ENCODE peak calls at places on chromosomes 16 and 17, in six cellular contexts. X is stomach, S is H1, U is A549, A is sigmoid colon, D is tibial nerve. N is an unnamed sample.

GRCh38 chr16:85799497-85800320 is at the start of the genes COX4I1 and EMC8:
- DNase-seq in X (peak), S (peak), U (peak), A (peak), D (peak), N (peak)

GRCh38 chr16:17258848-17259713 is 211.7 kb downstream of the XYLT1 start:
- DNase-seq in X (no peak), S (no peak), U (peak), A (no peak), D (no peak), N (no peak)

GRCh38 chr16:14278749-14279148 is 207.6 kb downstream of the MRTFB start:
- DNase-seq in X (peak), S (no peak), U (no peak), A (no peak), D (no peak), N (no peak)

GRCh38 chr16:57944961-57945739 is 25.8 kb downstream of the CNGB1 start:
- DNase-seq in X (no peak), S (no peak), U (no peak), A (no peak), D (no peak), N (no peak)

GRCh38 chr16:22813946-22814325 is at the start of gene HS3ST2:
- DNase-seq in X (no peak), S (peak), U (no peak), A (peak), D (no peak), N (no peak)

GRCh38 chr17:50594931-50595330 is 34.4 kb downstream of the CACNA1G start:
- DNase-seq in X (no peak), S (no peak), U (no peak), A (no peak), D (no peak), N (no peak)

GRCh38 chr16:26177438-26177837 is 485.7 kb downstream of the HS3ST4 start:
- DNase-seq in X (no peak), S (peak), U (no peak), A (no peak), D (no peak), N (no peak)

GRCh38 chr17:82449136-82449882 is 1.2 kb downstream of the CYBC1 start:
- DNase-seq in X (peak), S (no peak), U (no peak), A (no peak), D (no peak), N (no peak)

GRCh38 chr17:79924639-79924976 is 85.4 kb upstream of the CBX4 start:
- DNase-seq in X (no peak), S (no peak), U (no peak), A (no peak), D (no peak), N (no peak)

GRCh38 chr17:74862108-74862901 is 2.6 kb upstream of the GRIN2C start:
- DNase-seq in X (peak), S (no peak), U (peak), A (peak), D (peak), N (peak)

GRCh38 chr17:79721993-79722671 is 8.6 kb upstream of the ENPP7 start:
- DNase-seq in X (no peak), S (no peak), U (peak), A (no peak), D (no peak), N (no peak)

GRCh38 chr17:1137465-1137894 is 42.3 kb downstream of the ABR start:
- DNase-seq in X (no peak), S (no peak), U (peak), A (no peak), D (no peak), N (no peak)

GRCh38 chr16:83954577-83955016 is 1.6 kb downstream of the OSGIN1 start:
- DNase-seq in X (peak), S (no peak), U (no peak), A (peak), D (peak), N (no peak)

GRCh38 chr17:35700157-35700556 is 31.3 kb upstream of the RASL10B start:
- DNase-seq in X (no peak), S (no peak), U (no peak), A (no peak), D (no peak), N (no peak)

GRCh38 chr17:1908699-1909309 is 79.0 kb downstream of the RPA1 start:
- DNase-seq in X (peak), S (no peak), U (peak), A (peak), D (peak), N (peak)

GRCh38 chr17:57911834-57912673 is 43.2 kb downstream of the CUEDC1 start:
- DNase-seq in X (peak), S (no peak), U (no peak), A (peak), D (peak), N (peak)

GRCh38 chr16:7644171-7644570 is 311.5 kb downstream of the RBFOX1 start:
- DNase-seq in X (no peak), S (no peak), U (no peak), A (no peak), D (no peak), N (no peak)

GRCh38 chr16:870856-871561 is 70.5 kb upstream of the GNG13 start:
- DNase-seq in X (no peak), S (no peak), U (no peak), A (peak), D (no peak), N (no peak)

GRCh38 chr16:3180445-3180878 is 7.5 kb upstream of the OR1F1 start:
- DNase-seq in X (no peak), S (no peak), U (no peak), A (peak), D (no peak), N (no peak)

GRCh38 chr17:70658324-70658723 is 489.0 kb downstream of the KCNJ2 start:
- DNase-seq in X (no peak), S (no peak), U (no peak), A (no peak), D (no peak), N (no peak)

GRCh38 chr17:64230551-64231408 is 32.3 kb downstream of the TEX2 start:
- DNase-seq in X (no peak), S (no peak), U (no peak), A (no peak), D (no peak), N (no peak)

GRCh38 chr17:45940826-45941225 is 46.5 kb downstream of the MAPT start:
- DNase-seq in X (peak), S (no peak), U (no peak), A (peak), D (no peak), N (no peak)

GRCh38 chr17:76353004-76353598 is 615 bp downstream of the PRPSAP1 start:
- DNase-seq in X (peak), S (no peak), U (peak), A (peak), D (no peak), N (peak)
- H3K27ac ChIP-seq in X (peak), S (no peak), U (peak), A (peak), D (peak), N (peak)

DNA sequence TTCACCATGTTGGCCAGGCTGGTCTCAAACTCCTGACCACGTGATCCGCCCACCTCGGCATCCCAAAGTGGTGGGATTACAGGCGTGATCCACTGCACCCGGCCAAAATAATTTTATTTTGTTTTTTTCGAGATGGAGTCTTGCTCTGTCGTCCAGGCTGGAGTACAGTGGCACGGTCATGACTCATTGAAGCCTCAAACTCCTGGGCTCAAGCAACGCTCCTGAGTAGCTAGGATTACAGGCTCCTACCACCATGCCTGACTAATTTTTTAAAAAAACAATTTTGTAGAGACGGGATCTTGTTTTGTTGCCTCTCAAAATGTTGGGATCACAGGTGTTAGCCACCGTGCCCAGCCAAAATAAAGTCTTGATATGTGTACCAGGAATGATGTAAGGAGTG is 2.4 kb upstream of the TTLL6 start:
- DNase-seq in X (no peak), S (no peak), U (no peak), A (no peak), D (no peak), N (no peak)
- TF ChIP-seq POLR2A in X (no peak), S (no peak), U (no peak), A (no peak), D (no peak), N (no peak)

GRCh38 chr17:43434902-43435319 is 36.1 kb downstream of the ARL4D start:
- DNase-seq in X (no peak), S (no peak), U (no peak), A (no peak), D (no peak), N (no peak)
- TF ChIP-seq EP300 in X (no peak), S (no peak), U (no peak), A (no peak), D (no peak), N (no peak)

DNA sequence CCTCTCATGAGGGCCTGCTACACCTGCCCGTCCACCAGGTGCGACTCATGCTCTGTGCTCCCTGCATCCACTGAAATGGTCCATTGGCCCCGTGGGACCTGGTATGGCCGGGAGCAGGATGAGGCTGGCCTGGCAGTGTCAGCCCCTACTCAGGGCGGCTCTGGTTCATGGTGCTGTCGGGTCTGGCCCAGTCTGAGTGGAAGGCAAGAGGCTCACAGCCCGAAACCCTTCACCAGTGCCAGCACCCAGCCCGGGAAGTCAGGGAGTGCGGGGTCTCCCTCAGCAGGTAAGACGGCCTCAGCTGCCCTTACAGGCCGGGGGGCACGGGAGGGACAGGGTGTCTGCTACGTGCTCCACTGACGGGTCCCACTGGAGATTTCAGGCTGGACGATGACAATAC is 40.5 kb upstream of the RASD1 start:
- DNase-seq in X (no peak), S (no peak), U (peak), A (no peak), D (no peak), N (no peak)
- H3K27ac ChIP-seq in X (peak), S (no peak), U (peak), A (no peak), D (peak), N (no peak)